ENCODE peak calls at places on chromosomes 4 and X, in six cellular contexts. S, H, M, J, U and O are unnamed samples.

GRCh38 chr4:88963817-88964216 is 93.2 kb downstream of the FAM13A start:
- DNase-seq in S (no peak), H (no peak), M (peak), J (no peak), U (peak), O (no peak)

GRCh38 chr4:19982556-19982955 is 269.1 kb upstream of the SLIT2 start:
- DNase-seq in S (peak), H (no peak), M (peak), J (no peak), U (peak), O (no peak)

GRCh38 chrX:52346462-52347165 is 22.2 kb upstream of the XAGE2 start:
- DNase-seq in S (no peak), H (no peak), M (peak), J (no peak), U (peak), O (no peak)

GRCh38 chrX:9356846-9357245 is 108.0 kb upstream of the TBL1X start:
- DNase-seq in S (no peak), H (no peak), M (peak), J (no peak), U (no peak), O (no peak)

GRCh38 chr4:106587558-106587957 is 219.0 kb upstream of the GIMD1 start:
- DNase-seq in S (peak), H (no peak), M (peak), J (no peak), U (peak), O (no peak)

GRCh38 chr4:93828830-93829530 is 427 bp downstream of the ATOH1 start:
- DNase-seq in S (no peak), H (no peak), M (no peak), J (no peak), U (peak), O (no peak)

GRCh38 chr4:124030038-124030638 is 633.5 kb downstream of the SPRY1 start:
- DNase-seq in S (no peak), H (no peak), M (peak), J (peak), U (no peak), O (no peak)

GRCh38 chr4:99300934-99301333 is 10.1 kb upstream of the ADH1A start:
- DNase-seq in S (peak), H (peak), M (peak), J (peak), U (peak), O (no peak)

GRCh38 chrX:143429021-143429570 is 88.2 kb downstream of the SPANXN3 start:
- DNase-seq in S (no peak), H (no peak), M (peak), J (no peak), U (peak), O (no peak)

GRCh38 chr4:148735432-148736155 is 293.4 kb upstream of the NR3C2 start:
- DNase-seq in S (no peak), H (no peak), M (no peak), J (no peak), U (no peak), O (no peak)

GRCh38 chrX:108396986-108397385 is 41.2 kb downstream of the COL4A6 start:
- DNase-seq in S (no peak), H (no peak), M (no peak), J (no peak), U (no peak), O (no peak)

GRCh38 chrX:108397627-108398392 is 40.4 kb downstream of the COL4A6 start:
- DNase-seq in S (no peak), H (no peak), M (peak), J (no peak), U (peak), O (no peak)

GRCh38 chrX:108396188-108396885 is 41.9 kb downstream of the COL4A6 start:
- DNase-seq in S (no peak), H (no peak), M (peak), J (no peak), U (peak), O (no peak)

GRCh38 chrX:108399427-108400165 is 38.6 kb downstream of the COL4A6 start:
- DNase-seq in S (peak), H (no peak), M (peak), J (no peak), U (peak), O (no peak)
- H3K4me3 ChIP-seq in S (no peak), H (no peak), M (no peak), J (no peak), U (no peak), O (no peak)

DNA sequence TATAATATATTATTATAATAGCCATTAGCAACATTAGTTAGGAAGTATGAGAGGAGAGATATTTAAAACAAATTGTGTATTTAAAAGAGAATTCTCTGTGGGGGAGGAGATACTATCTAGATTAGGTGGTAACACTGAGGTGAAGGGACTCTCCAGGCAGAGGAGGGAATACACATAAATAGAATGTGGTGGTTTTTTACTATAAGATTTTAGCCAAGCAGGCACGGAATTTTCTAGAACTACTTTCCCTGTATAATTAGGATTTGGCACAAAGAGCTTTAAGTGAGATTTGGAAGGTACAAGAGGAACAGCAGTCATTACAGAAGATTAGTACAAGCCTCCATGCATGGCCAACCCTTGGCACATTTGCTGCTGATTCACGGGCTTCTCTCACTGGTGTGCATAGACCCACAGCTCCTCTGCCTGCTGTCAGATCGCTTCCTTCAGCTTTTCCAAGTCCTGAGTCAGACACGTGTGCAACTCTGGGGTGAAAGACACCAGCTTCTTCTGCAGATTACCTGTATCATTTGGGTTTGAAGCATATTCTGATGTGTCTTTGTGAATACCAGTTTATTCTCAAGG is 685.5 kb downstream of the KCTD8 start:
- DNase-seq in S (no peak), H (no peak), M (peak), J (no peak), U (peak), O (no peak)
- H3K4me3 ChIP-seq in S (no peak), H (no peak), M (no peak), J (no peak), U (no peak), O (no peak)

DNA sequence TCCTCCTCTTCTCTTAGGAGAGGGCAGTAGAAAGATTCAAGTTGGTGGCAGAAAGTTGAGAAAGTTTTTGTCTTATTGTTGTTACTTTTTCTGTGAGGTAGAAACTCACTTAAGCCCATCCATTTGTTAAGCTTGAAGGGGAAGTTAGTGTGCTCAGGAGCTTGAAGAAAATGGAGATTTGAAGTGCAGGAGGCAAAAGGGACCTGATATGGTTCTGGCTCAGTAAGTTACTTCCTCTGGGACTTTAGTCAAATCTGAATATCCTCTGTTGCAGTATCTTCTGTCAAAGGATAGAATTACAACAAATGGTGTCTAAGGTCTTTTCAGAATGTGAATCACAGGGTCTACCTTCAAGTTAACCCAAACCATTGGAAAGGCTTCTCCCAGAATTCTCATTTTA is 46.2 kb downstream of the CXCL13 start:
- DNase-seq in S (no peak), H (no peak), M (no peak), J (no peak), U (no peak), O (no peak)
- H3K4me3 ChIP-seq in S (no peak), H (no peak), M (no peak), J (no peak), U (no peak), O (no peak)

DNA sequence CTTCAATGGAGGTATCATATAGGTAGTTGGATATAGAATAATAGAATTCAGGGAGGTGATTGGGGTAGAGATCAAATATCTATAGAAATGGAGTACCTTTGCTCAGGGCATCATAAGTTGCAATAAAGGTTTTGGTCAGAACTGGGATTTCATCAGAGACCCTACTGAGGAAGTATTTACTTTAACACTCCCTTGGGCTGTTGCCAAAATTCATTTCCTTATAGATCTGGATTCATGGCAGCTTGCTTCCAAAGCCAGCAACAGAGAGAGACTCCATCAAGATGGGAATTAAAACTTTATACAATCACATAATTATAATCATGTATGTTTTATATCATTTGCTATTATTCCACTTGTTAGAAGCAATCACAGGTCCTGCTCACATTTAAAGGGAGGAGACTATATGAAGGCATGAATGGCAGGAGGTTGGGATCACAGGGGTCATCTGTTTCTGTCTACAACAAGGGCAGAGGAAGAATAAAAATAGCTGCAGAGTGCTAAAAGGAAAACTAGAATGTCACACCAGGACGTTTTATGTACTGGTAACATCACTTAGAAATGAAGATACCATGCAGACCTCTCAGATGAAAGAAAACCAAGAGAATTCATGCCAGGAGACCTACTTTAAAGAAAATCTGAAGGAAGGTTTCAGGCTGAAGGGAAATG is 902.1 kb upstream of the LCORL start:
- DNase-seq in S (no peak), H (no peak), M (no peak), J (no peak), U (no peak), O (no peak)
- H3K4me3 ChIP-seq in S (no peak), H (no peak), M (no peak), J (no peak), U (no peak), O (no peak)

GRCh38 chr4:1792158-1792831 is 798 bp upstream of the FGFR3 start:
- DNase-seq in S (no peak), H (no peak), M (no peak), J (no peak), U (no peak), O (no peak)
- H3K4me3 ChIP-seq in S (no peak), H (peak), M (no peak), J (no peak), U (no peak), O (no peak)

GRCh38 chr4:38930199-38930598 is 62.6 kb downstream of the FAM114A1 start:
- DNase-seq in S (no peak), H (no peak), M (no peak), J (no peak), U (no peak), O (no peak)
- H3K4me3 ChIP-seq in S (no peak), H (no peak), M (no peak), J (no peak), U (no peak), O (no peak)

DNA sequence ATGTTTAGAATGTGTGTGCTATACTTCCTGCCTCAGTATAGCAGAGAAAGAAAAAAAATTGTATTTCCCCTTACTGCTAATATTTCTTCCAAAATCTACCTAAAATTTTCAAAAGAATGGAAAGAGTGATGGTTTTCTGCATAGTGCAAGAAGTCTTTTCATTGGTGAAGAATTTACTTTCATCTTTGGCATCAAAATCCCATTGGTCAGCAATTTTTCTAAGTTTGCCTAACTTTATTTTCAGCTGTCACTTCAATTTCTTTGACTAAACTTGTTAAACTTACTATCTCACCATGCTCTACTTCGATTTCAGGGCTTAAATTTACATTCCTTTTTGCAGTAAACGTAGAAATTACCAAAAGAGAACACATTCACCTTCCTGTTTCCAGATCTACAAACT is 44.5 kb upstream of the MAGEB2 start:
- DNase-seq in S (no peak), H (no peak), M (no peak), J (no peak), U (no peak), O (no peak)
- H3K4me3 ChIP-seq in S (no peak), H (no peak), M (no peak), J (no peak), U (no peak), O (no peak)

GRCh38 chr4:119027815-119028214 is 107.8 kb upstream of the MYOZ2 start:
- DNase-seq in S (no peak), H (no peak), M (no peak), J (no peak), U (no peak), O (no peak)

GRCh38 chr4:119025916-119026661 is 109.5 kb upstream of the MYOZ2 start:
- DNase-seq in S (peak), H (peak), M (peak), J (peak), U (peak), O (no peak)

GRCh38 chr4:119028296-119028695 is 107.3 kb upstream of the MYOZ2 start:
- DNase-seq in S (no peak), H (no peak), M (no peak), J (no peak), U (no peak), O (no peak)

GRCh38 chr4:119025440-119025839 is 110.2 kb upstream of the MYOZ2 start:
- DNase-seq in S (no peak), H (peak), M (peak), J (peak), U (peak), O (no peak)

GRCh38 chr4:119026662-119027444 is 108.8 kb upstream of the MYOZ2 start:
- DNase-seq in S (no peak), H (no peak), M (peak), J (peak), U (no peak), O (no peak)
- H3K4me3 ChIP-seq in S (no peak), H (no peak), M (peak), J (peak), U (peak), O (no peak)

GRCh38 chr4:168614316-168615057 is 117.6 kb downstream of the PALLD start:
- DNase-seq in S (no peak), H (no peak), M (no peak), J (no peak), U (peak), O (no peak)

GRCh38 chr4:168613869-168614268 is 117.0 kb downstream of the PALLD start:
- DNase-seq in S (no peak), H (no peak), M (no peak), J (no peak), U (no peak), O (no peak)

GRCh38 chr4:168615294-168615693 is 118.4 kb downstream of the PALLD start:
- DNase-seq in S (peak), H (no peak), M (peak), J (no peak), U (peak), O (no peak)

GRCh38 chr4:168610911-168611530 is 114.2 kb downstream of the PALLD start:
- DNase-seq in S (no peak), H (no peak), M (peak), J (no peak), U (peak), O (no peak)

DNA sequence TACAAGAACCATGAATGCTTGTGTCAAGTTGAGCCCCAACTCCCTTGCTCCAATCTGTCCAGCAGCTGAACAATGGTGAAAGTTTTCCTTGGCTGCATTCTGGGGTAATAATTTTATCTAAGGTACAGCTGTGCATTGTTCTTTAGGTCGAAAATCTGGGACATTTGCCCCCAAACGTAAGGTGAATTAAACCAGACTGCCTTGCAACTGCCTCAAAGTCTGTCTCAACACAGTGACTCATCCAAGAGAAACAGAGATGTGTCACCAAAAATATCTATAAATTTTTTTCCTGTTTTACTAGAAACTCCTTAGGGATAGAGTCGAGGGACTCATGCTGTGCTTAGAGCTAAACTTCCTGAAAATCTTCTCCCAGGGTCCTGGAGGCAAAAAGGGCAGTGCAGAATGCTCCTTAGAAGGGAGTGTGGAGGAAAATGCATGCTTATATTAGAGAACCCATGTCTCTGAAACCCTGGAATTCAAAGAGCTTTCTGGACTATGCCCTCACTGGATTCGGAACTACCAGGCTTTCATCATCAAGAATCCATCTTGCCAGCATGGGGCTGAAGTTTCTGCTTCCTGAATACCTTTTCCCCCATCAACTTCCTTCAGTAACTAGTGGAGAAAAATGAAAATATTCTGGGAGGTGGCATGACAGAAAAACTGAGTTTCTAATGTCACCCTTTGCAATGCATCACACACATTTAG is 115.7 kb downstream of the PALLD start:
- DNase-seq in S (no peak), H (no peak), M (peak), J (no peak), U (peak), O (no peak)
- H3K4me3 ChIP-seq in S (no peak), H (no peak), M (no peak), J (no peak), U (no peak), O (no peak)